ENCODE peak calls at places on chromosome 1, in five cellular contexts. B, L, Z, K and A are unnamed samples.

GRCh38 chr1:145824499-145824842 is 471 bp downstream of the POLR3C start:
- DNase-seq in L (no peak), K (no peak), B (no peak), Z (no peak), A (no peak)

GRCh38 chr1:52368383-52369172 is 2.6 kb upstream of the CC2D1B start:
- DNase-seq in K (no peak), Z (peak), L (peak), B (peak), A (peak)

GRCh38 chr1:93447481-93448291 is at the start of gene FNBP1L:
- DNase-seq in B (peak), Z (peak), L (peak), K (peak), A (peak)

GRCh38 chr1:90412563-90412962 is 304.5 kb downstream of the BARHL2 start:
- DNase-seq in L (no peak), Z (no peak), B (no peak), K (no peak), A (no peak)

GRCh38 chr1:38456564-38456876 is 403.1 kb downstream of the RRAGC start:
- DNase-seq in L (no peak), K (no peak), Z (no peak), B (no peak), A (no peak)

GRCh38 chr1:100188617-100189016 is 10.6 kb upstream of the LRRC39 start:
- DNase-seq in L (peak), Z (peak), B (peak), K (no peak), A (no peak)

GRCh38 chr1:156153362-156153761 is at the start of gene SEMA4A:
- DNase-seq in B (no peak), Z (no peak), L (no peak), K (no peak), A (no peak)

GRCh38 chr1:214665606-214666110 is 62.7 kb downstream of the CENPF start:
- DNase-seq in L (peak), B (no peak), K (no peak), Z (no peak), A (no peak)

GRCh38 chr1:231931846-231932454 is 305.4 kb downstream of the DISC1 start:
- DNase-seq in Z (no peak), L (no peak), K (no peak), B (no peak), A (no peak)

GRCh38 chr1:2274968-2275475 is 46.9 kb downstream of the SKI start:
- DNase-seq in L (peak), B (no peak), K (no peak), Z (no peak), A (no peak)

GRCh38 chr1:185704181-185704580 is 30.0 kb upstream of the HMCN1 start:
- DNase-seq in B (no peak), Z (no peak), K (no peak), L (no peak), A (no peak)

GRCh38 chr1:88935522-88936222 is 44.3 kb upstream of the GTF2B start:
- DNase-seq in Z (peak), L (peak), K (peak), B (peak), A (no peak)

GRCh38 chr1:173356211-173356762 is 120.8 kb upstream of the PRDX6 start:
- DNase-seq in L (peak), K (no peak), B (peak), Z (no peak), A (no peak)